ENCODE peak calls at places on chromosome 22, in four cellular contexts. G is dorsolateral prefrontal cortex, A is lung, X is Peyer's patch. M is an unnamed sample.

GRCh38 chr22:46941958-46942815 is 179.7 kb downstream of the TBC1D22A start:
- DNase-seq in G (no peak), A (no peak), X (peak), M (no peak)

GRCh38 chr22:35355744-35356420 is 25.0 kb upstream of the HMOX1 start:
- DNase-seq in G (no peak), A (no peak), X (no peak), M (no peak)

GRCh38 chr22:49803667-49804375 is 23.9 kb downstream of the BRD1 start:
- DNase-seq in G (no peak), A (no peak), X (no peak), M (no peak)

GRCh38 chr22:36658900-36659299 is 44.7 kb downstream of the CACNG2 start:
- DNase-seq in G (no peak), A (no peak), X (no peak), M (no peak)

GRCh38 chr22:26666035-26666338 is 8.6 kb downstream of the MIAT start:
- DNase-seq in G (no peak), A (no peak), X (no peak), M (no peak)

GRCh38 chr22:23058481-23059336 is 11.6 kb upstream of the GNAZ start:
- DNase-seq in G (no peak), A (no peak), X (peak), M (no peak)

GRCh38 chr22:23504522-23504921 is 75.6 kb downstream of the IGLL1 start:
- DNase-seq in G (no peak), A (no peak), X (no peak), M (no peak)

GRCh38 chr22:20186183-20186870 is 35.5 kb upstream of the CCDC188 start:
- DNase-seq in G (no peak), A (no peak), X (no peak), M (no peak)

GRCh38 chr22:39647836-39648500 is 77.4 kb downstream of the CACNA1I start:
- DNase-seq in G (peak), A (no peak), X (no peak), M (no peak)

GRCh38 chr22:39179401-39179827 is 26.9 kb upstream of the CBX7 start:
- DNase-seq in G (no peak), A (no peak), X (no peak), M (no peak)

GRCh38 chr22:37018086-37018814 is 997 bp downstream of the TST start:
- DNase-seq in G (no peak), A (no peak), X (no peak), M (no peak)

GRCh38 chr22:21602579-21602978 is 27.2 kb downstream of the YDJC start:
- DNase-seq in G (no peak), A (no peak), X (no peak), M (no peak)

GRCh38 chr22:46788426-46789168 is 26.1 kb downstream of the TBC1D22A start:
- DNase-seq in G (no peak), A (no peak), X (no peak), M (no peak)

GRCh38 chr22:23278883-23279675 is 98.8 kb downstream of the BCR start:
- DNase-seq in G (peak), A (peak), X (peak), M (peak)

GRCh38 chr22:27896251-27896650 is 22.8 kb downstream of the PITPNB start:
- DNase-seq in G (no peak), A (no peak), X (no peak), M (no peak)

GRCh38 chr22:18035740-18036139 is 11.4 kb upstream of the MICAL3 start:
- DNase-seq in G (no peak), A (no peak), X (no peak), M (no peak)

GRCh38 chr22:44045171-44045570 is 21.1 kb downstream of the PARVB start:
- DNase-seq in G (no peak), A (no peak), X (no peak), M (no peak)

GRCh38 chr22:19822301-19823117 is 32.2 kb downstream of the GNB1L start:
- DNase-seq in G (peak), A (no peak), X (peak), M (no peak)

GRCh38 chr22:23282089-23282501 is 101.8 kb downstream of the BCR start:
- DNase-seq in G (peak), A (peak), X (peak), M (peak)

GRCh38 chr22:44460287-44461082 is 37.5 kb downstream of the RTL6 start:
- DNase-seq in G (no peak), A (no peak), X (no peak), M (no peak)

GRCh38 chr22:39283312-39284141 is 35.9 kb downstream of the RPL3 start:
- DNase-seq in G (peak), A (peak), X (no peak), M (peak)

GRCh38 chr22:27317156-27317555 is 484.4 kb downstream of the MN1 start:
- DNase-seq in G (no peak), A (no peak), X (no peak), M (no peak)

GRCh38 chr22:48745842-48746788 is 1081.6 kb downstream of the BRD1 start:
- DNase-seq in G (peak), A (peak), X (no peak), M (no peak)

GRCh38 chr22:27247691-27248434 is 553.7 kb downstream of the MN1 start:
- DNase-seq in G (no peak), A (no peak), X (no peak), M (no peak)

GRCh38 chr22:17100621-17101020 is 15.8 kb downstream of the IL17RA start:
- DNase-seq in G (no peak), A (no peak), X (no peak), M (no peak)

GRCh38 chr22:44229331-44229730 is 48.6 kb downstream of the PARVG start:
- DNase-seq in G (no peak), A (no peak), X (no peak), M (no peak)

GRCh38 chr22:17974703-17975372 is 49.5 kb downstream of the MICAL3 start:
- DNase-seq in G (no peak), A (no peak), X (no peak), M (no peak)

GRCh38 chr22:36292823-36293530 is 40.0 kb downstream of the APOL1 start:
- DNase-seq in G (no peak), A (no peak), X (peak), M (no peak)

GRCh38 chr22:36467946-36468345 is 13.5 kb downstream of the TXN2 start:
- DNase-seq in G (no peak), A (no peak), X (no peak), M (no peak)

GRCh38 chr22:26398741-26399153 is 30.3 kb upstream of the ASPHD2 start:
- DNase-seq in G (peak), A (peak), X (peak), M (peak)

GRCh38 chr22:24978308-24978707 is 25.8 kb downstream of the KIAA1671 start:
- DNase-seq in G (no peak), A (no peak), X (no peak), M (no peak)

GRCh38 chr22:47196881-47197701 is 434.6 kb downstream of the TBC1D22A start:
- DNase-seq in G (no peak), A (no peak), X (no peak), M (no peak)

GRCh38 chr22:31488988-31489617 is 539 bp downstream of the EIF4ENIF1 start:
- DNase-seq in G (no peak), A (peak), X (peak), M (no peak)
- H3K27ac ChIP-seq in G (peak), A (peak), X (peak), M (peak)

GRCh38 chr22:42939941-42940653 is 74.9 kb downstream of the PACSIN2 start:
- DNase-seq in G (no peak), A (peak), X (no peak), M (no peak)
- H3K27ac ChIP-seq in G (peak), A (peak), X (peak), M (peak)

GRCh38 chr22:30318773-30319419 is 7.8 kb downstream of the TBC1D10A start:
- DNase-seq in G (no peak), A (no peak), X (no peak), M (no peak)
- H3K27ac ChIP-seq in G (no peak), A (peak), X (no peak), M (no peak)

DNA sequence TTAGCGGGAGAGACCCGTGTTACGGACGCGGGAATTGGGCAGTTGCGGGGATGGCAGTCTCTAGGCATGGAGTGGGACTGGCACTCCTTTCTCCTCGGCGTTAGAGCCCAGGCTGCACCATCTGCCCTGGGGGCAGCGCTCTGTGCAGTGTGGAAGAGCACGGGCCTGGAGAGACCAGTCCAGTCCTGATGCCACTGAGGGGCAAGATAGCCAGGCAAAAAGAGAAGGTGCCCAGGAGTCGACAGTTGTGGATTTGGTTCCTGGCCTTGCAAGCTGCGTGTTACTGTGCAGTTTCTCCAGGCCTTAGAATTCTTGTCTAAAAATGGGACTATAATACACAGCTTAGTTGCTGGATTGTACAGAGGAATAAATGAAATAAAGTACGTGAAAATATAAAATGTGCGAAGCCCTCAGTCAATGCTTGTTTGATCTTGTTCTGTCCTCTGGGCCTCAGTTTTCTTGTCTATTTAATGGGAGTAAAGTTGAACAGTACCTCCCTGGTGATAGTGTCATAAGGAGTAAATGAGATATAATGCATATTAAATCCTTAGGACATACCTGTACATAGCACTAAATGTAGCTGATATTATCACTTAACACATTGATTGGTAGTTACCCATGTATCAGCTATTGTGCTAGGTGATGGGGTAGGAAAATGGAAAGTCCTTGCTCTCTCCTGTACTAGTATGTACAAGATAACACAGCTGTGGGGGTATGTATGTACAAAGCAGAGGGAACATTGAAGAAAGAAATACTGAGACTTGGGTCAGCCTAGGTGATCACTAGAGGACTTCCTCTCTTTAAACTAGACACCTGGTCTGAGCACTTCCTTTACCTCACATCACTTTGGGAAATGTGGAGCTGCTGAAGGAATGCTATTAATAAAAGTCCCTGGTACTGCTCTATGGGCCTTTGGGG is 1.2 kb downstream of the ATXN10 start:
- DNase-seq in G (no peak), A (no peak), X (no peak), M (no peak)
- H3K27ac ChIP-seq in G (peak), A (peak), X (no peak), M (peak)